ENCODE peak calls at places on chromosome 15, in four cellular contexts. One of them, this sample, is unnamed.

GRCh38 chr15:51332211-51333147 is 5.9 kb downstream of the CYP19A1 start:
- DNase-seq in tibial nerve: no peak
- DNase-seq in A549: no peak
- DNase-seq in GM12878: no peak
- DNase-seq in this sample: no peak

GRCh38 chr15:75214293-75215096 is 12.8 kb downstream of the C15orf39 start:
- DNase-seq in tibial nerve: no peak
- DNase-seq in A549: no peak
- DNase-seq in GM12878: no peak
- DNase-seq in this sample: no peak

GRCh38 chr15:80309769-80310384 is 57.9 kb upstream of the CTXND1 start:
- DNase-seq in tibial nerve: no peak
- DNase-seq in A549: peak
- DNase-seq in GM12878: no peak
- DNase-seq in this sample: no peak

GRCh38 chr15:22904736-22905135 is 66.3 kb downstream of the NIPA2 start:
- DNase-seq in tibial nerve: no peak
- DNase-seq in A549: no peak
- DNase-seq in GM12878: no peak
- DNase-seq in this sample: no peak

GRCh38 chr15:25862469-25863066 is 559 bp downstream of the ATP10A start:
- DNase-seq in tibial nerve: no peak
- DNase-seq in A549: peak
- DNase-seq in GM12878: no peak
- DNase-seq in this sample: no peak

GRCh38 chr15:72722071-72722696 is 36.2 kb downstream of the BBS4 start:
- DNase-seq in tibial nerve: peak
- DNase-seq in A549: peak
- DNase-seq in GM12878: peak
- DNase-seq in this sample: no peak

GRCh38 chr15:56739964-56740640 is 6.8 kb upstream of the ZNF280D start:
- DNase-seq in tibial nerve: no peak
- DNase-seq in A549: peak
- DNase-seq in GM12878: no peak
- DNase-seq in this sample: no peak

GRCh38 chr15:101028772-101029438 is 109.7 kb downstream of the LRRK1 start:
- DNase-seq in tibial nerve: no peak
- DNase-seq in A549: no peak
- DNase-seq in GM12878: no peak
- DNase-seq in this sample: peak

GRCh38 chr15:97745481-97746071 is 214.9 kb upstream of the ARRDC4 start:
- DNase-seq in tibial nerve: no peak
- DNase-seq in A549: peak
- DNase-seq in GM12878: no peak
- DNase-seq in this sample: no peak

GRCh38 chr15:63917588-63918316 is 84.0 kb upstream of the HERC1 start:
- DNase-seq in tibial nerve: no peak
- DNase-seq in A549: no peak
- DNase-seq in GM12878: no peak
- DNase-seq in this sample: no peak

GRCh38 chr15:63918317-63918672 is 84.5 kb upstream of the HERC1 start:
- DNase-seq in tibial nerve: no peak
- DNase-seq in A549: no peak
- DNase-seq in GM12878: no peak
- DNase-seq in this sample: no peak

GRCh38 chr15:63920504-63921178 is 86.9 kb upstream of the HERC1 start:
- DNase-seq in tibial nerve: no peak
- DNase-seq in A549: no peak
- DNase-seq in GM12878: no peak
- DNase-seq in this sample: no peak

GRCh38 chr15:63915888-63916731 is 82.4 kb upstream of the HERC1 start:
- DNase-seq in tibial nerve: no peak
- DNase-seq in A549: peak
- DNase-seq in GM12878: no peak
- DNase-seq in this sample: no peak

GRCh38 chr15:63918901-63919348 is 85.2 kb upstream of the HERC1 start:
- DNase-seq in tibial nerve: no peak
- DNase-seq in A549: no peak
- DNase-seq in GM12878: no peak
- DNase-seq in this sample: no peak
- TF ChIP-seq EP300 in tibial nerve: no peak
- TF ChIP-seq EP300 in A549: no peak
- TF ChIP-seq EP300 in GM12878: no peak
- TF ChIP-seq EP300 in this sample: no peak

DNA sequence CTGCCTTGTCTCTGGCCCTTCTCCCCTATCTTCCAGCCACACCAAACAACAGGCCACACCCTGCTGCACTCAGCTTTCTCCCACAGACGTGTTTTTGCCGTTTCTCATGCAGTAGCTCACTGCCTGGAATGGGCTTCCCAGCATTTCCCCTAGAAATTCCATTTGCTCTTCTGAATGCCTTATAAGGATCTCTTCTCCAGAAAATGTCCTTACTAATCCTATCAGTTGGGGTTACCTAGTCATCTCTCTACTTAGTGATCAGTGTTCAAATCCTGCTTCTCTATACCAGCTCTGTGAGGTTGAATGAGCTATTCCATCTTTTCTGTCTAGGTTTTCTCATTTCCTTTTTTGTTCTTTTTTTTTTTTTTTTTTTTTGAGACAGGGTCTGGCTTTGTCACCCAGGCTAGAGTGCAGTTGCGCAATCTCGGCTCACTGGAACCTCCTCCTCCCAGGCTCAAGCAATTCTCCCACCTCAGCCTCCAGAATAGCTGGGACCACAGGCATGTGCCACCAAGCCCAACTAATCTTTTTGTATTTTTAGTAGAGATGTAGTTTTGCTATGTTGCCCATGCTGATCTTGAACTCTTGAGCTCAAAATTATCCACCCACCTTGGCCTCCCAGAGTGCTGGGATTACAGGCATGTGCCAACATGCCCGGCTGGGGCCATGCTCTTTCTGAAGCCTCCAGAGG is 98.2 kb upstream of the CHD2 start:
- DNase-seq in tibial nerve: peak
- DNase-seq in A549: peak
- DNase-seq in GM12878: no peak
- DNase-seq in this sample: peak
- TF ChIP-seq EP300 in tibial nerve: peak
- TF ChIP-seq EP300 in A549: no peak
- TF ChIP-seq EP300 in GM12878: no peak
- TF ChIP-seq EP300 in this sample: no peak

DNA sequence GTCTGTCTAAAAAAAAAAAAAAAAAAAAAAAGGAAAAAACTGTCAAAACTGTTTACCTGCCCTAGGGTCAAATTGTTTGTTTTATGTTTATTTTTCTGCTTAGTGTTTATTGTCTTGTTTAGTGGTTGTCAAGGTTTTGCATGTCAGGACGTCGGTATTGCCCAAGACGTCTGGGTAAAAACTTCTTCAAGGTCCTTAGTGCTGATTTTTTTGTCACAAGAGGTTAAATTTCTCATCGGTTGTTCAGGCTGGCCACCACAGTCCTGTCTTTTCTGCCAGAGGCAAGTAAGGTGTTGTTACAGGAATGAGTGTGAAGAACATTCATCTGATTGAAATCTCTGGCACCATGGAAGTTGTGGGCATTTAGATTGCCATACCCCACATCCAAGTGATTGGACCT is 7.0 kb downstream of the DET1 start:
- DNase-seq in tibial nerve: no peak
- DNase-seq in A549: peak
- DNase-seq in GM12878: no peak
- DNase-seq in this sample: no peak
- TF ChIP-seq EP300 in tibial nerve: no peak
- TF ChIP-seq EP300 in A549: no peak
- TF ChIP-seq EP300 in GM12878: no peak
- TF ChIP-seq EP300 in this sample: no peak

DNA sequence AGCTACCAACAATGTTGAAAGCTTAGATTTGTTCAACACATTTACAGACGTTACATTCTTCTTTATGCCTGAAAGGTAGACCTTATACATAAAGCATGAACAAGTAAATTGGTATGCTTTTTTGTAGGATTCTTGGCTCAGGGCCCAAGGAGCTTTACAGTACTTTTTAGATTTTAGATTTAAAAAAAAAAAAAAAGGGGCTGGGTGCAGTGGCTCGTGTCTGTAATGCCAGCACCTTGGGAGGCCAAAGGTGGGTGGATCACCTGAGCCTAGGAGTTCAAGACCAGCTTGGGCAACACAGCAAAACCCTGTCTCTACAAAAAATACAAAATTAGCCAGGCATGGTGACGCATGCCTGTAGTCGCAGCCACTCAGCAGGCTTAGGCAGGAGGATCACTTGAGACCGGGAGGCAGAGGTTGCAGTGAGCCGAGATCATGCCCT is 39.7 kb downstream of the MEF2A start:
- DNase-seq in tibial nerve: no peak
- DNase-seq in A549: no peak
- DNase-seq in GM12878: no peak
- DNase-seq in this sample: no peak
- TF ChIP-seq EP300 in tibial nerve: no peak
- TF ChIP-seq EP300 in A549: no peak
- TF ChIP-seq EP300 in GM12878: no peak
- TF ChIP-seq EP300 in this sample: no peak

DNA sequence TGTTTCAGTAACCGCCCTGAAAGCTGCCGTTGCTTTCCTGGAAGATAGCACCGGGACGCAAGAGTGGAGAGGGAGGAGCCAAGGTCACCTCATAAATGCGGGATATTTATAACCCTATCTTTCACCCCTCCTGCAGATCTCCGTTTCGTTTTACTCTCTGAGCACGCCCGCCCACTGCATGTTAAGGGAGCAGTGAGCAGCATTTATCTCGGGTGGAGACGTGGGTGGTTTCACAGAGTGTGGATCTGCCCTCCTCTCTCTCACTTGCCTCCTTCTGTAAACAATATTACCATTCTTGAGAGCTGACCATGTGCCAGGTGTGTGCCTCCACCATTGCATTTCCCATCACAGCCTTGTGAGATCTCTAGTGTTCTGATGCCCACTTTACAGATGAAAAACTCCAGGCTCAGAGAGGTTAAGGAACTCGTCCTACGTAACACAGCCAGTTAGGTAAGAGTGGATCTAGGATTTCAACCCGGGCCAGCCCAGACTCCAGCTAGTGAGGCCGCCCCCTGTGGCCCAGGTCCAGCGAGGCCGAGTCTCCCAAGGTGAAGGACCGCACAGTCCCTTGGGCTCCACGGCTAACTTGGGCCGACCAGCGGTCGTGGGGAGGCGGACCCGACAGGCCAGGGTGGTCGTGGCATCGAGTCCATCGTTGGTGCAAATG is 16.9 kb upstream of the SEMA4B start:
- DNase-seq in tibial nerve: peak
- DNase-seq in A549: peak
- DNase-seq in GM12878: peak
- DNase-seq in this sample: peak
- TF ChIP-seq EP300 in tibial nerve: peak
- TF ChIP-seq EP300 in A549: no peak
- TF ChIP-seq EP300 in GM12878: no peak
- TF ChIP-seq EP300 in this sample: peak

GRCh38 chr15:66386204-66387123 is at the start of gene MAP2K1:
- DNase-seq in tibial nerve: peak
- DNase-seq in A549: peak
- DNase-seq in GM12878: peak
- DNase-seq in this sample: peak
- TF ChIP-seq EP300 in tibial nerve: peak
- TF ChIP-seq EP300 in A549: no peak
- TF ChIP-seq EP300 in GM12878: peak
- TF ChIP-seq EP300 in this sample: peak

DNA sequence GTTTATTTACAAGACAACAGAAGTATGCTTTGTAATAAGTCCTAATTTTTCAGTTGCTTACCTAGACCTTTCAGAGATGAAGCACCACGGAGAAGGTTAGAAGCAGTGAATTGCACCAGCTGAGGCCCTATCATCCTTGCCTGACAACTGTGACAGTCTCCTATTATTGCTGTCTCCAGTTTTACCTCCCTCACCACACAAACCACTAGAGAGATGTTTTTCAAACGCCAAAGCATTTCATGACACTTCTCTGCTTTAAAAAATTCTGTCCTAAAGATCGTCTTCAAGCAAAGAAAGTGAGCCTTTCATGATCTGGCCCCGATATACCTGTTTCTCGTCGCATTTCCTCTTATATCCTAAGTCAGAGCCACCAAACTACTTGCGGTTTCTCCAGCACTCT is 72.3 kb upstream of the TSPAN3 start:
- DNase-seq in tibial nerve: no peak
- DNase-seq in A549: no peak
- DNase-seq in GM12878: no peak
- DNase-seq in this sample: no peak
- TF ChIP-seq EP300 in tibial nerve: no peak
- TF ChIP-seq EP300 in A549: no peak
- TF ChIP-seq EP300 in GM12878: no peak
- TF ChIP-seq EP300 in this sample: no peak

GRCh38 chr15:35038655-35039534 is 46.2 kb downstream of the NANOGP8 start:
- DNase-seq in tibial nerve: no peak
- DNase-seq in A549: no peak
- DNase-seq in GM12878: no peak
- DNase-seq in this sample: no peak
- TF ChIP-seq EP300 in tibial nerve: no peak
- TF ChIP-seq EP300 in A549: no peak
- TF ChIP-seq EP300 in GM12878: no peak
- TF ChIP-seq EP300 in this sample: no peak

GRCh38 chr15:66801266-66801665 is 99.2 kb downstream of the SMAD6 start:
- DNase-seq in tibial nerve: no peak
- DNase-seq in A549: no peak
- DNase-seq in GM12878: no peak
- DNase-seq in this sample: no peak

GRCh38 chr15:66805207-66805975 is 103.4 kb downstream of the SMAD6 start:
- DNase-seq in tibial nerve: no peak
- DNase-seq in A549: no peak
- DNase-seq in GM12878: no peak
- DNase-seq in this sample: no peak

GRCh38 chr15:66803749-66804148 is 101.7 kb downstream of the SMAD6 start:
- DNase-seq in tibial nerve: no peak
- DNase-seq in A549: no peak
- DNase-seq in GM12878: no peak
- DNase-seq in this sample: no peak

GRCh38 chr15:66802087-66803001 is 100.3 kb downstream of the SMAD6 start:
- DNase-seq in tibial nerve: no peak
- DNase-seq in A549: no peak
- DNase-seq in GM12878: no peak
- DNase-seq in this sample: no peak

DNA sequence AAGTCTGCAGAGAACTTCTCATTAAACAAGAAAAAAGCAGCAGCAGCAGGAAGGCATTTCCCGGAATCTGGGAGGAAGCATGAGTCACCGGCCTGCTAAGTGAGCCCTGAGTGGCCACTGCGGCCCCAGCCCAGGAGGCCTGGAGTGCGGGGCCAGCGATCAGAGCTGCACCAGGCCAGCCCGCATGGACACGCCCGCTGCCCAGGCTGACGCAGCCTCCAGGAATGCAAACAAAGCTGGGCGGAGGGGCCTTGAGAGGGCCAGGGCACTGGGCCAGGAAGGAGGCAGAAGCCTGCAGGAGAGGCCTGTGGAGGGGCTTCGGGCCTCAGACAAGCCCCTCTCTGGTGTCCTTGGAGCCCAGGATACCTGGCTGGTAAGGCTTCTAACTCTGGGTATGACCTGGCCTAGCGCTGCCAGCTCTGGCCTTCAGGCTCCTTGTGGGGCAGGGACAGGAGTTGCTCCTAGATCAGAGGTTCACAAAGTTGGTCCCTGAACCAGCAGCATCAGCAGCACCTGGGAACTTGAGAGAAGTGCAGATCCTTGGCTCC is 101.2 kb downstream of the SMAD6 start:
- DNase-seq in tibial nerve: peak
- DNase-seq in A549: peak
- DNase-seq in GM12878: no peak
- DNase-seq in this sample: peak
- TF ChIP-seq EP300 in tibial nerve: peak
- TF ChIP-seq EP300 in A549: peak
- TF ChIP-seq EP300 in GM12878: no peak
- TF ChIP-seq EP300 in this sample: no peak

GRCh38 chr15:69328739-69329138 is 30.0 kb downstream of the PAQR5 start:
- DNase-seq in tibial nerve: no peak
- DNase-seq in A549: no peak
- DNase-seq in GM12878: no peak
- DNase-seq in this sample: no peak
- TF ChIP-seq EP300 in tibial nerve: no peak
- TF ChIP-seq EP300 in A549: no peak
- TF ChIP-seq EP300 in GM12878: no peak
- TF ChIP-seq EP300 in this sample: no peak

This sample was measured in sigmoid colon.